ENCODE peak calls at places on chromosomes 11 and 22, in eight cellular contexts. H is fibroblast of lung; N is activated CD4-positive, alpha-beta T cell treated with anti-CD3 and anti-CD28 coated beads for 24 hours; D is Right ventricle myocardium superior; X is NCI-H1105; Z is substantia nigra; M is lung; U is NAMALWA. B is an unnamed sample.

GRCh38 chr11:112292785-112293407 is 32.2 kb upstream of the PLET1 start:
- DNase-seq in H (peak), N (no peak), D (no peak), X (no peak), Z (no peak), M (peak), U (no peak), B (no peak)

GRCh38 chr11:3738241-3738640 is 59.1 kb downstream of the NUP98 start:
- DNase-seq in H (peak), N (no peak), D (no peak), X (no peak), Z (no peak), M (no peak), U (no peak), B (no peak)

GRCh38 chr11:114044042-114044871 is 15.3 kb upstream of the ZBTB16 start:
- DNase-seq in H (no peak), N (no peak), D (no peak), X (no peak), Z (no peak), M (no peak), U (no peak), B (no peak)

GRCh38 chr22:38564669-38565068 is 5.3 kb downstream of the DMC1 start:
- DNase-seq in H (no peak), N (no peak), D (no peak), X (no peak), Z (no peak), M (no peak), U (no peak), B (no peak)

GRCh38 chr11:4065601-4066377 is 28.8 kb upstream of the RRM1 start:
- DNase-seq in H (peak), N (no peak), D (no peak), X (no peak), Z (no peak), M (no peak), U (no peak), B (no peak)

GRCh38 chr22:50009251-50009650 is 3.3 kb downstream of the IL17REL start:
- DNase-seq in H (no peak), N (no peak), D (peak), X (no peak), Z (no peak), M (no peak), U (no peak), B (no peak)

GRCh38 chr11:102436546-102436945 is 16.0 kb downstream of the TMEM123 start:
- DNase-seq in H (peak), N (no peak), D (no peak), X (no peak), Z (no peak), M (no peak), U (no peak), B (no peak)

GRCh38 chr11:118930152-118930712 is 4.5 kb upstream of the BCL9L start:
- DNase-seq in H (peak), N (peak), D (peak), X (peak), Z (no peak), M (peak), U (peak), B (peak)

GRCh38 chr11:123194308-123195181 is 503 bp downstream of the CLMP start:
- DNase-seq in H (no peak), N (no peak), D (no peak), X (peak), Z (no peak), M (no peak), U (no peak), B (peak)

GRCh38 chr11:36075053-36075452 is 131.2 kb downstream of the LDLRAD3 start:
- DNase-seq in H (peak), N (no peak), D (no peak), X (no peak), Z (no peak), M (no peak), U (no peak), B (no peak)

GRCh38 chr11:130897262-130898182 is 18.8 kb downstream of the SNX19 start:
- DNase-seq in H (peak), N (no peak), D (peak), X (no peak), Z (no peak), M (peak), U (no peak), B (no peak)

GRCh38 chr11:14538271-14538925 is 18.2 kb upstream of the PSMA1 start:
- DNase-seq in H (no peak), N (no peak), D (no peak), X (no peak), Z (no peak), M (no peak), U (no peak), B (no peak)

GRCh38 chr11:18280438-18281046 is 14.5 kb downstream of the SAA1 start:
- DNase-seq in H (no peak), N (no peak), D (no peak), X (no peak), Z (no peak), M (no peak), U (peak), B (no peak)

GRCh38 chr11:120130991-120131760 is 6.7 kb downstream of the TRIM29 start:
- DNase-seq in H (no peak), N (no peak), D (no peak), X (no peak), Z (no peak), M (no peak), U (no peak), B (no peak)

GRCh38 chr11:69365567-69365966 is 71.6 kb downstream of the MYEOV start:
- DNase-seq in H (no peak), N (no peak), D (no peak), X (no peak), Z (no peak), M (no peak), U (no peak), B (no peak)

GRCh38 chr11:74397531-74398243 is 546 bp downstream of the PGM2L1 start:
- DNase-seq in H (peak), N (no peak), D (peak), X (peak), Z (no peak), M (peak), U (peak), B (peak)

GRCh38 chr11:64245401-64245796 is 1.3 kb downstream of the PPP1R14B start:
- DNase-seq in H (no peak), N (no peak), D (no peak), X (no peak), Z (no peak), M (no peak), U (peak), B (no peak)

B was measured in DMS79.